ENCODE peak calls at places on chromosomes 1 and 21, in eight cellular contexts. F is IMR-90, C is tibial nerve, I is GM13976, O is uterus, A is fibroblast of mammary gland, R is neural crest cell, V is ovary. E is an unnamed sample.
A peak's percentile ranks its signal among the peaks of the same experiment; 100 is the strongest.

GRCh38 chr1:109644670-109645069 is 11.2 kb upstream of the GSTM4 start:
- DNase-seq in F (peak; percentile 81), C (no peak), I (no peak), O (no peak), A (no peak), R (no peak), V (peak; percentile 70), E (no peak)

GRCh38 chr1:17765444-17766411 is 10.6 kb downstream of the ACTL8 start:
- DNase-seq in F (peak; percentile 98), C (no peak), I (no peak), O (peak; percentile 35), A (peak; percentile 100), R (no peak), V (no peak), E (peak; percentile 89)

GRCh38 chr1:239123243-239123642 is 263.1 kb upstream of the CHRM3 start:
- DNase-seq in F (no peak), C (no peak), I (no peak), O (no peak), A (no peak), R (no peak), V (no peak), E (no peak)

GRCh38 chr1:32716312-32717126 is 13.9 kb upstream of the SYNC start:
- DNase-seq in F (no peak), C (no peak), I (peak; percentile 88), O (peak; percentile 39), A (no peak), R (peak; percentile 43), V (peak; percentile 70), E (no peak)

GRCh38 chr1:93584238-93585003 is 97.2 kb downstream of the BCAR3 start:
- DNase-seq in F (no peak), C (no peak), I (no peak), O (no peak), A (peak; percentile 87), R (no peak), V (no peak), E (peak; percentile 78)

GRCh38 chr1:202281316-202282016 is 60.3 kb downstream of the UBE2T start:
- DNase-seq in F (peak; percentile 81), C (no peak), I (no peak), O (no peak), A (peak; percentile 65), R (no peak), V (no peak), E (peak; percentile 75)

GRCh38 chr1:95832370-95832769 is 598.4 kb downstream of the RWDD3 start:
- DNase-seq in F (no peak), C (no peak), I (no peak), O (no peak), A (no peak), R (no peak), V (no peak), E (no peak)

GRCh38 chr1:184593612-184594011 is 161.0 kb downstream of the EDEM3 start:
- DNase-seq in F (peak; percentile 45), C (no peak), I (no peak), O (no peak), A (no peak), R (no peak), V (no peak), E (no peak)

GRCh38 chr1:157580179-157580827 is 17.6 kb downstream of the FCRL4 start:
- DNase-seq in F (peak; percentile 57), C (no peak), I (peak; percentile 49), O (no peak), A (peak; percentile 60), R (peak; percentile 23), V (no peak), E (peak; percentile 53)

GRCh38 chr1:24555591-24556413 is at the start of gene NCMAP:
- DNase-seq in F (no peak), C (no peak), I (no peak), O (no peak), A (no peak), R (no peak), V (peak; percentile 28), E (no peak)

GRCh38 chr1:18936814-18937481 is 19.5 kb downstream of the IFFO2 start:
- DNase-seq in F (no peak), C (no peak), I (no peak), O (no peak), A (no peak), R (no peak), V (no peak), E (no peak)

GRCh38 chr1:162571696-162572095 is 10.2 kb downstream of the UAP1 start:
- DNase-seq in F (no peak), C (no peak), I (no peak), O (no peak), A (no peak), R (no peak), V (no peak), E (no peak)

GRCh38 chr1:223421025-223421424 is 27.8 kb downstream of the CCDC185 start:
- DNase-seq in F (no peak), C (no peak), I (no peak), O (no peak), A (no peak), R (no peak), V (no peak), E (no peak)

GRCh38 chr21:19239696-19240095 is 836.1 kb upstream of the TMPRSS15 start:
- DNase-seq in F (no peak), C (no peak), I (no peak), O (no peak), A (no peak), R (no peak), V (no peak), E (no peak)

GRCh38 chr1:182611326-182611725 is 7.1 kb upstream of the RGS16 start:
- DNase-seq in F (no peak), C (no peak), I (no peak), O (no peak), A (no peak), R (no peak), V (no peak), E (no peak)

GRCh38 chr1:35931424-35932157 is 686 bp downstream of the AGO3 start:
- DNase-seq in F (peak; percentile 5), C (no peak), I (no peak), O (no peak), A (peak; percentile 6), R (peak; percentile 8), V (peak; percentile 61), E (no peak)

GRCh38 chr1:145845144-145845513 is 301 bp upstream of the NUDT17 start:
- DNase-seq in F (no peak), C (no peak), I (peak; percentile 72), O (no peak), A (no peak), R (no peak), V (no peak), E (no peak)

GRCh38 chr1:216562383-216562782 is 139.1 kb upstream of the USH2A start:
- DNase-seq in F (peak; percentile 1), C (no peak), I (no peak), O (no peak), A (no peak), R (no peak), V (no peak), E (no peak)

GRCh38 chr1:84913025-84913892 is 20.3 kb upstream of the LPAR3 start:
- DNase-seq in F (peak; percentile 24), C (no peak), I (no peak), O (no peak), A (peak; percentile 34), R (no peak), V (no peak), E (peak; percentile 24)

GRCh38 chr1:93631626-93632365 is 49.8 kb downstream of the BCAR3 start:
- DNase-seq in F (no peak), C (no peak), I (no peak), O (no peak), A (peak; percentile 45), R (no peak), V (no peak), E (no peak)

GRCh38 chr1:200954434-200954833 is 59.7 kb downstream of the INAVA start:
- DNase-seq in F (no peak), C (no peak), I (no peak), O (no peak), A (no peak), R (no peak), V (no peak), E (no peak)

GRCh38 chr1:200947059-200947566 is 52.4 kb downstream of the INAVA start:
- DNase-seq in F (no peak), C (no peak), I (no peak), O (no peak), A (no peak), R (no peak), V (no peak), E (no peak)

GRCh38 chr1:200949626-200950025 is 54.9 kb downstream of the INAVA start:
- DNase-seq in F (no peak), C (no peak), I (no peak), O (no peak), A (no peak), R (no peak), V (no peak), E (no peak)

GRCh38 chr1:200951016-200951415 is 56.3 kb downstream of the INAVA start:
- DNase-seq in F (peak; percentile 7), C (no peak), I (no peak), O (no peak), A (peak; percentile 10), R (no peak), V (no peak), E (peak; percentile 3)
- TF ChIP-seq CTCF in F (no peak), C (no peak), I (no peak), O (no peak), A (no peak), R (no peak), V (no peak), E (no peak)

GRCh38 chr1:26361605-26362122 is 7.7 kb upstream of the CRYBG2 start:
- DNase-seq in F (no peak), C (no peak), I (no peak), O (no peak), A (no peak), R (no peak), V (no peak), E (no peak)
- TF ChIP-seq CTCF in F (no peak), C (no peak), I (no peak), O (no peak), A (no peak), R (no peak), V (no peak), E (no peak)

DNA sequence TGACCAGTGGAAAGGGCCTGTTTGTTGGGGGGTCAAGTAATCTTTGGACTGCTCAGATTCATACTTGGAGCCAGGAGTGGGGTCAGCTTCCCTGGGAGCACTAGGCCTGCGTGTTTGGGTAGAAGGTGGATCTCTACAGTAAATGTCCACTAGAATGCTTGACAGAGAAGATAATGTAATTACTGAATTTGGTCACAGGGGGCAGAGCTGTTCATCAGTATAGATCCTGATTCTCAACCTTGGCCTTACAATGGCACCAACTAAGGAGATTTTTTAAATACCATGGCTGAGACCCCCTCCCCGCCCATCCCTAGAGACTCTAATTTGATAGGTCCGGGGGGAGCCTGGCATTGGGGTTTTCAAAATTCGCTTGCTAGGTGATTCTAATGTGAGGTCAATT is 217.5 kb upstream of the PLXNA2 start:
- DNase-seq in F (no peak), C (no peak), I (no peak), O (no peak), A (no peak), R (no peak), V (no peak), E (no peak)
- TF ChIP-seq CTCF in F (no peak), C (no peak), I (peak; percentile 15), O (no peak), A (peak; percentile 3), R (peak; percentile 41), V (no peak), E (peak; percentile 20)

DNA sequence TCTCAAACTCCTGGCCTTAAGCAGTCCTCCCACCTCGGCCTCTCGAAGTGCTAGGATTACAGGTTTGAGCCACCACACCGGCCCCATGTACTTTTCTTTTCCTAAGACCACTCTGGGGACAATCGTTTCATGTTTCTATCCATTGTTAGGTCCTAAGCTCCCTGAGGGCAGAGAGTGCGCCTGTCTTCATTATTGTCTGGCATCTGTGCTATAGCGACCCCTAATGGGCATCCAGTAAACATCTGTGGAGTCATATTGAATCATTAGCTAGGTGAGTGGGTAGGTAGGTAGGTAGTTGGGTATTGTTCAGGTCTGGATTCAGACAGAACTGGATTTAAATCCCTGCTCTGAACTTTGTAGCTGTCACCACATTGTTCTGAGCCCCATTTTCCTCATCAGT is 66.1 kb downstream of the TMEM53 start:
- DNase-seq in F (no peak), C (no peak), I (no peak), O (no peak), A (no peak), R (no peak), V (no peak), E (no peak)
- TF ChIP-seq CTCF in F (peak; percentile 22), C (no peak), I (no peak), O (no peak), A (peak; percentile 34), R (peak; percentile 38), V (no peak), E (peak; percentile 24)

E was measured in AG10803.